ENCODE peak calls at places on chromosomes 7 and 10, in five cellular contexts. A, V, P, Q and R are unnamed samples.

GRCh38 chr7:154503962-154504550 is 451.9 kb downstream of the DPP6 start:
- DNase-seq in Q (peak), P (peak), V (no peak), A (peak), R (no peak)

GRCh38 chr7:139936760-139937310 is 107.8 kb downstream of the TBXAS1 start:
- DNase-seq in A (no peak), Q (peak), V (no peak), P (peak), R (no peak)

GRCh38 chr10:73914036-73914435 is 3.1 kb downstream of the PLAU start:
- DNase-seq in A (no peak), P (no peak), Q (no peak), V (peak), R (no peak)

GRCh38 chr10:118568327-118568848 is 27.1 kb downstream of the PRLHR start:
- DNase-seq in A (peak), Q (peak), V (peak), P (peak), R (peak)

GRCh38 chr10:124050021-124051015 is 43.1 kb downstream of the CHST15 start:
- DNase-seq in Q (no peak), A (no peak), V (no peak), P (no peak), R (no peak)

GRCh38 chr10:121838931-121839330 is 88.9 kb downstream of the ATE1 start:
- DNase-seq in A (no peak), P (no peak), Q (no peak), V (no peak), R (no peak)

GRCh38 chr10:83541096-83541495 is 598.2 kb upstream of the GHITM start:
- DNase-seq in P (no peak), V (no peak), A (no peak), Q (no peak), R (no peak)

GRCh38 chr7:107966701-107967100 is 36.3 kb downstream of the LAMB1 start:
- DNase-seq in A (peak), P (peak), Q (no peak), V (peak), R (no peak)

GRCh38 chr7:129990403-129991192 is 37.8 kb upstream of the UBE2H start:
- DNase-seq in Q (no peak), V (peak), P (peak), A (no peak), R (no peak)

GRCh38 chr10:1155791-1156615 is 99.8 kb downstream of the WDR37 start:
- DNase-seq in P (no peak), A (no peak), Q (no peak), V (no peak), R (no peak)

GRCh38 chr7:140525741-140526140 is 46.4 kb upstream of the MKRN1 start:
- DNase-seq in Q (peak), A (no peak), V (no peak), P (no peak), R (no peak)

GRCh38 chr7:2939193-2939885 is 95.2 kb upstream of the GNA12 start:
- DNase-seq in V (peak), Q (no peak), P (no peak), A (no peak), R (no peak)

GRCh38 chr10:75825220-75825619 is 393.8 kb downstream of the LRMDA start:
- DNase-seq in A (no peak), Q (no peak), P (no peak), V (no peak), R (no peak)

GRCh38 chr10:91796332-91797076 is 1.7 kb upstream of the TNKS2 start:
- DNase-seq in V (peak), P (peak), A (peak), Q (peak), R (peak)

GRCh38 chr10:127153166-127153565 is 43.2 kb downstream of the INSYN2A start:
- DNase-seq in P (no peak), A (no peak), Q (no peak), V (no peak), R (no peak)

GRCh38 chr7:45342236-45342635 is 184.6 kb downstream of the RAMP3 start:
- DNase-seq in A (peak), V (no peak), P (peak), Q (no peak), R (no peak)

GRCh38 chr10:113093188-113094113 is 143.4 kb downstream of the TCF7L2 start:
- DNase-seq in P (peak), V (no peak), A (peak), Q (no peak), R (peak)

GRCh38 chr10:33331020-33331557 is 3.4 kb downstream of the NRP1 start:
- DNase-seq in P (no peak), V (no peak), A (no peak), Q (no peak), R (no peak)

GRCh38 chr7:69502358-69502757 is 95.9 kb upstream of the AUTS2 start:
- DNase-seq in Q (no peak), P (no peak), V (no peak), A (peak), R (no peak)

GRCh38 chr10:42769653-42770052 is 12.9 kb upstream of the BMS1 start:
- DNase-seq in P (no peak), Q (peak), V (no peak), A (peak), R (no peak)

GRCh38 chr10:63206997-63207952 is 74.1 kb downstream of the NRBF2 start:
- DNase-seq in P (no peak), V (no peak), A (no peak), Q (no peak), R (peak)

GRCh38 chr7:18320971-18321567 is 174.5 kb upstream of the HDAC9 start:
- DNase-seq in Q (peak), A (peak), V (no peak), P (peak), R (no peak)

GRCh38 chr7:7911339-7911738 is 57.3 kb upstream of the GLCCI1 start:
- DNase-seq in P (peak), Q (no peak), V (no peak), A (peak), R (no peak)

GRCh38 chr7:41038211-41038610 is 664.7 kb downstream of the INHBA start:
- DNase-seq in P (no peak), A (no peak), Q (no peak), V (no peak), R (no peak)

GRCh38 chr7:90952649-90952991 is 311.6 kb upstream of the FZD1 start:
- DNase-seq in Q (no peak), A (no peak), P (no peak), V (no peak), R (no peak)

GRCh38 chr7:75596727-75597614 is 104.9 kb downstream of the SPDYE5 start:
- DNase-seq in V (no peak), P (no peak), A (peak), Q (no peak), R (peak)

GRCh38 chr10:3631709-3632330 is 153.2 kb downstream of the KLF6 start:
- DNase-seq in P (no peak), Q (no peak), A (no peak), V (no peak), R (no peak)

GRCh38 chr10:97781541-97782331 is 9.9 kb upstream of the SFRP5 start:
- DNase-seq in Q (no peak), P (no peak), A (no peak), V (no peak), R (no peak)

GRCh38 chr7:38744746-38745145 is 113.6 kb upstream of the AMPH start:
- DNase-seq in V (no peak), P (no peak), A (no peak), Q (no peak), R (no peak)

GRCh38 chr7:158028971-158029370 is 558.7 kb downstream of the PTPRN2 start:
- DNase-seq in V (no peak), A (no peak), P (no peak), Q (no peak), R (no peak)

GRCh38 chr7:21041666-21042065 is 255.0 kb upstream of the SP8 start:
- DNase-seq in Q (no peak), A (no peak), P (no peak), V (peak), R (no peak)

GRCh38 chr7:103679156-103680132 is 233.4 kb upstream of the SLC26A5 start:
- DNase-seq in A (no peak), P (peak), V (no peak), Q (no peak), R (no peak)

GRCh38 chr7:154610903-154611302 is 392.0 kb downstream of the PAXIP1 start:
- DNase-seq in Q (no peak), P (no peak), V (no peak), A (no peak), R (no peak)

GRCh38 chr10:99656199-99657064 is 2.9 kb upstream of the ENTPD7 start:
- DNase-seq in P (no peak), Q (no peak), V (no peak), A (no peak), R (no peak)

GRCh38 chr7:98202367-98203195 is 8.7 kb upstream of the BHLHA15 start:
- DNase-seq in P (no peak), V (no peak), Q (no peak), A (no peak), R (peak)

GRCh38 chr7:157565981-157566630 is 229.3 kb downstream of the DNAJB6 start:
- DNase-seq in V (no peak), P (no peak), Q (no peak), A (no peak), R (no peak)

GRCh38 chr10:46551701-46552525 is 4.5 kb downstream of the GPRIN2 start:
- DNase-seq in V (peak), Q (no peak), P (no peak), A (no peak), R (no peak)

GRCh38 chr10:86139066-86139657 is 227.4 kb downstream of the GRID1 start:
- DNase-seq in P (peak), Q (peak), A (peak), V (peak), R (no peak)

GRCh38 chr7:41107938-41108448 is 594.9 kb downstream of the INHBA start:
- DNase-seq in P (peak), A (peak), V (no peak), Q (no peak), R (peak)

GRCh38 chr10:45470098-45471012 is 96.3 kb downstream of the ALOX5 start:
- DNase-seq in P (peak), Q (peak), V (peak), A (no peak), R (no peak)

DNA sequence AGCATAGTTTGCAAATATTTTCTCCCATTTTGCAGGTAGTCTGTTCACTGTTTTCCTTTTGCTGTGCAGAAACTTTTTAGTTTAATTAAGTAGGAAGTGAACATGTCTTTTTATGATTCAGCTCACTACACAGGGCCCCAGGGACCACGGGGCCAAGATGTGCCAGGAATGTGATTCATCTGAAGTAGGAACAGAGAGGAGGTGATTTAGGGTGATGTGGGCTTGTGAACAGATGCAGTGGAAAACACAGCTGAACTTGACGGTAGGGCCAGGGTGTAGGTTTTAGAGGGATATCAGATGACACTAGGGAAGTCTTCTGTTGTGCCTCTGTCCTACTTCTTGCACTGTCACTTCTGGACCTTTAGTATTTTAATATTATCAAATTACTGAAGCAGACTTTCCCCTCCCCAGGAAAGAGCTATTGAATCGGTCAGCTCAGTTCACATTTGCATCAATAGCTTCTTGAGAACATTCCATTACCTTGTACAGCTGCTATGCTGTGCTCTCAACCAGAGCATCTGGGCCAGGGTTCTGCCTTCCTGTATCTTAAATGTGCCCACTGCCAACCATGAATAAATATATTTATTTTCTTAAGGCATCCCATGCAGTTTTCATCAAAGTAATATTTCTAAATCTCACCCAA is 96.9 kb downstream of the OSBPL3 start:
- DNase-seq in A (no peak), Q (no peak), V (no peak), P (no peak), R (no peak)
- TF ChIP-seq ESRRA in A (no peak), Q (no peak), V (no peak), P (no peak), R (no peak)

DNA sequence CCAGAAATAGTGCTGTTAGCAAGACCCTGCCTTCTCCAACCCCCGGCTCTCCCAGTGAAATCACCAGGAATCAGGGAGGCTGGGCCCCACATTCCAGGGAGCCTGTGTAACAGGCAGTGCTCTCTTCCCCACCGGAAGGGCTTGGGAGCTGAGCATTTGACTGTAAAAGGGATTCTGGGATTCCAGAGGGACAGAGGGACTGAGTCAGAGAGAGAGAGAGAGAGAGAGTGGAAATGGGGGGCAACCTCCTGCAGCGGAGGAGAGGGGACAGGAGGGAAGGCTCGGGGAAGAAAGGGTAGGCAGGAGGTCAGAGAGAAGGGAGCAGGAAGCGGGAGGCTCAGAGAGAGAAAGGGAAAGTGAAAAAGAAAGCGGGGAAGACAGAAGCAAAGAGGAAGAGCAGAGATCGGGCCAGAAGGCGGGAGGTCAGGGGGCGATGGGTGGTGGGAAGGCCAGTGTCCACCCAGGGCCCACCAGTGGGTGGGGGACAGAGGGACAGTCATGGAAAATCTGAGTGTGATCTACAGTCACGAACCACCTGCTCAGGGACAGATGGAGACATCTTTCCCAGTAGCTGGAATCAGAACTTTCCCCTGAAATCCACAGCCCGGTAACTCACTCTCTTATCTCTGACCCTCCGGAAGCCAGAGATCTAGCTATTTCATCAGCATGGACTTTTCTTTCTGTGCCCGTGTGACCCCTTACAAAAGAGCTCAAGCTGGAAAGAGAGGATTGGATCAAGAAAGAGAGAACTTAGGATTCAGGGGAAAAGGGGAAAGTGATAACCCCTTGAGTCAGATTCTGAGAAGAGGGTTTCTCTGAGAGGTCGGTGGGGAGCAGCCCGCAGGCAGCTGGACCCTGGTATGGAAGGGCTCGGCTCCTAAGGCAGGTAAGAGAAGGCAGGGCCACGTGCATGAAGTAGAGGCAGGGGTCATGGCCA is 4.6 kb upstream of the SERPINE1 start:
- DNase-seq in V (peak), Q (no peak), P (peak), A (peak), R (no peak)
- TF ChIP-seq ESRRA in V (no peak), Q (no peak), P (no peak), A (no peak), R (no peak)

DNA sequence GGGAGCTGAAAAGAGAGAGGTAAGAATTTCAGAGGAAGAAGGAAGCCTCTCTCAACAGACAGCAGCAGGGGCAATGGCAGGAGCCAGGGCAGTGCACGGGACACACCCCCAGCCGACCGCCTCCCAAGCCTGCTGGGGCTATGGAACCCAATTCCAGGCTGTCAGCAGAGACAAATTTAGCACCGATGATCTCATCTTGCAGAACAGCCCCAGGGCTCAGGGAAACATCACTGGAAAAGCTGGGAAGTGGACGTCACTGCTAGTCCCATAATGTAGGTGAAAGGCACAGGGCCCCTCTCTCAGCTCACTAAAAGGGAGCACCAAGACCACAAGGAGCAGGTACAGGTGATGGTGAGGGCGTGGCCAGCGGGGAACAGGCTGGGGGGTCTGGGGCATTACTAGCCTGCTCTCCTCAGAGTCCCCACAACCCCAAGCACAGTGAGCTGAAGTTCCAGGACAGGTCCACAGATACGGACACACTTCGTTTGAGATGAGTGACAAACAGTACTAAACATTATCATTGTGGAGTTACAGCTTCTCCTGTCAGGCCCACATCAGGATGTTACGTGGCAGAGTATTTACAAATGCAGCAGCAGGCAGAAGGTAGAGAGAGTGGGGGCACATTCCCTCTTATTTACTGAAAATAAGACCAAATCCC is 103.7 kb downstream of the PLXNA4 start:
- DNase-seq in A (no peak), P (no peak), V (no peak), Q (no peak), R (no peak)
- TF ChIP-seq ESRRA in A (no peak), P (no peak), V (no peak), Q (no peak), R (no peak)

GRCh38 chr10:78165617-78166016 is 132.0 kb downstream of the RPS24 start:
- DNase-seq in V (peak), A (peak), Q (no peak), P (peak), R (no peak)

GRCh38 chr10:78164687-78165086 is 131.0 kb downstream of the RPS24 start:
- DNase-seq in A (no peak), V (no peak), Q (no peak), P (no peak), R (no peak)

GRCh38 chr10:78165172-78165571 is 131.5 kb downstream of the RPS24 start:
- DNase-seq in P (no peak), Q (no peak), V (no peak), A (no peak), R (no peak)

DNA sequence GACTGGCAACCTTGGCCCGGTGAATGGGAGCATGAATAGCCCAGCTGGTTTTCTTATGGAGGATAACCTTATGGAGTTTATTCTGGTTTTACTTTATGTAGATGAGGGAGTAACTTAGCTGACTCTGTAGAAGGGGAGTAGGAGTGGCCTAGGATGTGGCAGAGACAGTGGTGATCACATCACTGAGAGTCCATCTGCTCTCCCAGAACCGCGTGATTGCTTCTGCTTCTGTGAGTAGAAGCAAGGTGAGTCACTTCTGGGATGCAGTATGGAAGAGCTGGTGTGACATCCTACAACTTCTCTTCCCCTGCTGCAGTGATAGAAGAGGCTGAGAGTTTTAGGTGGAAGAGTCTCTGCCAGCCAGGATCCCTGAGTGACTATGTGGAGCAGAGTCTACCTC is 129.2 kb downstream of the RPS24 start:
- DNase-seq in P (no peak), A (no peak), V (no peak), Q (no peak), R (no peak)
- TF ChIP-seq ESRRA in P (no peak), A (no peak), V (no peak), Q (no peak), R (no peak)

GRCh38 chr10:82497451-82497850 is 622.5 kb downstream of the NRG3 start:
- DNase-seq in V (no peak), A (no peak), Q (no peak), P (no peak), R (no peak)
- TF ChIP-seq ESRRA in V (no peak), A (no peak), Q (no peak), P (no peak), R (no peak)

DNA sequence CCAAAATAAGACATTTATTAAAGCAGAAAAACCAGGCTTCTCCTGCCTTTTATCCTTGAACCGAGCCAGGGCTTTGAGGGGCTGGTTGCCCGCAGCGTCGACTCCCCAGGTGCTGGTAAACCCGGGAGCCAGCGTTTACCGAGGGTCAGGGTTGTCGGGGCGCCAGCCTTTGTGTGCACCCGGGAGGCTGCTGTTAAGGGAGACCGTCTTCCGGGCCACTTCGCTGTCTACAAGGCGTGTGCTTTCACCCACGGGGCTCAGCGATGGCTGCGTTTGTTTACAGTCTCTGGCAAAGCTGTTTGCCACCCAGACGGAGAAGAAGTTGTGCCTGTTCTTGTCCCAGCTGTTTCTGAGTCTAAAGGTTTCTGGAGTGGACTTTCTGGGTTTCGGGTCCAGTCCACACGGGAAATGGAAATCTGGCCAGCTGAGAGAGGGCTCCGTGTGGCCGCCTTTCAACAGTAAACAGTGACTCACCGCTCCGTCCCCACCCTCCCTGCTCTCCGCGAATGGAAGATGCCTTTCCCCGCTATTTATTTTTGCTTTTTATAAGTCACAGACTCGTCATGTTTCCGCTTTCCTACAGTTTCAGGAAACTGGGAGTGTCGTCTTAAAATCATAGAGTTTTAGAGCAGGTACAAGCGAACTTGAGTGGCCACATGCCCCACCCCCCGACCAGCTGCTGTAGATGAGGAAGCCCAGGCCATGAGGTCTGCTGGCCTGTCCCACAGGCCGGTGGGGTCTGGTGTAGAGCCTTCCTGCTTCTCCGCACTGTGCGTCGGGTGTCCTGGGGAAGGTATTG is 2.2 kb downstream of the MAFK start:
- DNase-seq in V (no peak), A (peak), Q (peak), P (peak), R (no peak)
- TF ChIP-seq ESRRA in V (no peak), A (no peak), Q (peak), P (peak), R (no peak)